ENCODE peak calls at places on chromosome 2, in eight cellular contexts. A, B, N, S, Y, R, X and W are unnamed samples.

GRCh38 chr2:48162742-48163141 is 256.4 kb upstream of the FBXO11 start:
- DNase-seq in R (no peak), S (no peak), Y (no peak), N (no peak), A (no peak), B (no peak), X (no peak), W (no peak)

GRCh38 chr2:239006886-239007285 is 159.0 kb downstream of the TWIST2 start:
- DNase-seq in R (peak; percentile 29), Y (no peak), A (no peak), B (no peak), X (no peak), N (no peak), S (no peak), W (no peak)

GRCh38 chr2:59190518-59190917 is 949.4 kb upstream of the FANCL start:
- DNase-seq in S (no peak), X (no peak), A (no peak), Y (no peak), N (no peak), R (no peak), B (no peak), W (no peak)

GRCh38 chr2:212177724-212178123 is 360.9 kb downstream of the ERBB4 start:
- DNase-seq in S (no peak), X (no peak), A (no peak), Y (no peak), R (no peak), B (peak; percentile 72), N (peak; percentile 2), W (no peak)

GRCh38 chr2:240800241-240800640 is 19.8 kb downstream of the KIF1A start:
- DNase-seq in A (no peak), S (peak; percentile 27), B (no peak), N (peak; percentile 92), X (no peak), Y (no peak), R (no peak), W (no peak)

GRCh38 chr2:96927420-96928171 is 57.7 kb upstream of the SEMA4C start:
- DNase-seq in X (no peak), B (no peak), Y (no peak), R (peak; percentile 39), A (no peak), N (peak; percentile 17), S (peak; percentile 63), W (no peak)

GRCh38 chr2:714005-714741 is 37.0 kb upstream of the TMEM18 start:
- DNase-seq in R (peak; percentile 23), N (peak; percentile 61), B (peak; percentile 83), S (no peak), Y (peak; percentile 69), X (no peak), A (peak; percentile 64), W (peak; percentile 70)

GRCh38 chr2:208820289-208820688 is 413.7 kb downstream of the PTH2R start:
- DNase-seq in N (no peak), X (no peak), B (peak; percentile 70), S (no peak), A (no peak), R (no peak), Y (no peak), W (no peak)

GRCh38 chr2:46305177-46305576 is 8.0 kb downstream of the EPAS1 start:
- DNase-seq in S (no peak), X (no peak), A (no peak), R (no peak), N (no peak), Y (no peak), B (no peak), W (no peak)

GRCh38 chr2:70494283-70494886 is 59.2 kb downstream of the TGFA start:
- DNase-seq in N (no peak), R (no peak), X (no peak), Y (no peak), B (no peak), A (no peak), S (no peak), W (no peak)

GRCh38 chr2:18510775-18511174 is 49.7 kb downstream of the RDH14 start:
- DNase-seq in R (no peak), N (no peak), Y (no peak), S (no peak), X (no peak), A (no peak), B (no peak), W (no peak)

GRCh38 chr2:23452853-23453420 is 68.0 kb downstream of the KLHL29 start:
- DNase-seq in B (no peak), R (no peak), N (peak; percentile 48), A (no peak), X (no peak), S (no peak), Y (no peak), W (no peak)

GRCh38 chr2:183081908-183082307 is 3.4 kb downstream of the DUSP19 start:
- DNase-seq in A (no peak), N (peak; percentile 41), B (no peak), Y (no peak), R (peak; percentile 7), S (no peak), X (no peak), W (no peak)

GRCh38 chr2:165524720-165525119 is 55.2 kb downstream of the CSRNP3 start:
- DNase-seq in N (no peak), B (no peak), S (no peak), X (no peak), Y (no peak), A (no peak), R (no peak), W (no peak)

GRCh38 chr2:197292614-197293013 is 18.0 kb downstream of the ANKRD44 start:
- DNase-seq in R (no peak), S (no peak), A (no peak), B (no peak), Y (no peak), X (no peak), N (no peak), W (no peak)

GRCh38 chr2:156909983-156910382 is 347.5 kb upstream of the GALNT5 start:
- DNase-seq in Y (no peak), B (no peak), N (no peak), X (no peak), S (no peak), R (no peak), A (no peak), W (no peak)

GRCh38 chr2:9782197-9782719 is 61.0 kb upstream of the TAF1B start:
- DNase-seq in N (no peak), R (no peak), B (no peak), X (no peak), A (no peak), Y (no peak), S (no peak), W (no peak)
- TF ChIP-seq CTCF in N (no peak), R (no peak), B (no peak), X (no peak), A (no peak), Y (no peak), S (no peak), W (no peak)

GRCh38 chr2:64312622-64312948 is 141.4 kb upstream of the LGALSL start:
- DNase-seq in B (no peak), N (no peak), A (no peak), X (no peak), S (no peak), R (no peak), Y (no peak), W (no peak)

GRCh38 chr2:64315561-64315960 is 138.4 kb upstream of the LGALSL start:
- DNase-seq in N (no peak), A (no peak), S (no peak), R (no peak), X (no peak), Y (no peak), B (no peak), W (no peak)

GRCh38 chr2:64311191-64311910 is 142.6 kb upstream of the LGALSL start:
- DNase-seq in N (peak; percentile 12), S (no peak), A (no peak), R (no peak), B (peak; percentile 29), X (no peak), Y (no peak), W (no peak)

GRCh38 chr2:64313311-64313710 is 140.7 kb upstream of the LGALSL start:
- DNase-seq in B (no peak), N (peak; percentile 49), X (no peak), A (no peak), Y (no peak), R (no peak), S (no peak), W (no peak)

DNA sequence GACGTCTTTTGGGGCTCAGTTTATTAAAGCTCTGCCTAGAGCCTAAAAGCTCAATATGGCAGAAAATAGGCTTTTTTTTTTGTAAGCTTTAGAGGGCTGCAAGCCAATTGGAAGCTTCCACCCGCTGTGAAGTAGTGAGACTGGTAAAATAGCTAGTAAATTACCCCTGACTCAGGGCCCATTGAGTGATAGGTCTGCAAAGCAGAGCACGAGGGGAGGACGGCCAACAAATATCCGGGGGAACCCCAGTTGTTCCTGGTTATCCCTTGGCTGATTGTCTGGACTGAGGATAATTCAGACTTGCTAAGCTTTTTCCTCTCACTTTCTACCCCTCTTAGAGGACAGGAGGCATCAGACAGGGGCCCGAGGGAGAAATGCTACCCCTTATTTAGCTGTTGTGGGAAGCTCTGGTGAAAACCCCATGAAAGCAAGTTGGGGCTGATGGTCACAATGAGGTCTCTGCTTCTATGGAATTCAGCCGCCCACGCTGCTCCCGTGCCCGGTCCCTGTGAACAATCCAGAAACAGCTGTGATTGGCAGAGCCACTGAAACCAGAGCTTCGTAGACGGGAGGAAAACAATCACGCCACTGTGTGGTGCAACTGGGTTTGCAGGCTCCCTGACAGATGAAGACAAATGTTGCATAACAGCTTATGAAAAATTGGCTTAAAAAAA is 141.9 kb upstream of the LGALSL start:
- DNase-seq in B (peak; percentile 56), R (peak; percentile 93), Y (no peak), A (peak; percentile 62), X (peak; percentile 53), N (peak; percentile 97), S (peak; percentile 70), W (peak; percentile 26)
- TF ChIP-seq CTCF in B (peak; percentile 28), R (peak; percentile 59), Y (no peak), A (peak; percentile 61), X (peak; percentile 42), N (peak; percentile 61), S (peak; percentile 51), W (no peak)

GRCh38 chr2:11055816-11056215 is 99.5 kb upstream of the SLC66A3 start:
- DNase-seq in Y (no peak), N (no peak), B (no peak), S (no peak), A (no peak), X (no peak), R (no peak), W (no peak)
- TF ChIP-seq CTCF in Y (no peak), N (no peak), B (no peak), S (no peak), A (no peak), X (no peak), R (no peak), W (no peak)

DNA sequence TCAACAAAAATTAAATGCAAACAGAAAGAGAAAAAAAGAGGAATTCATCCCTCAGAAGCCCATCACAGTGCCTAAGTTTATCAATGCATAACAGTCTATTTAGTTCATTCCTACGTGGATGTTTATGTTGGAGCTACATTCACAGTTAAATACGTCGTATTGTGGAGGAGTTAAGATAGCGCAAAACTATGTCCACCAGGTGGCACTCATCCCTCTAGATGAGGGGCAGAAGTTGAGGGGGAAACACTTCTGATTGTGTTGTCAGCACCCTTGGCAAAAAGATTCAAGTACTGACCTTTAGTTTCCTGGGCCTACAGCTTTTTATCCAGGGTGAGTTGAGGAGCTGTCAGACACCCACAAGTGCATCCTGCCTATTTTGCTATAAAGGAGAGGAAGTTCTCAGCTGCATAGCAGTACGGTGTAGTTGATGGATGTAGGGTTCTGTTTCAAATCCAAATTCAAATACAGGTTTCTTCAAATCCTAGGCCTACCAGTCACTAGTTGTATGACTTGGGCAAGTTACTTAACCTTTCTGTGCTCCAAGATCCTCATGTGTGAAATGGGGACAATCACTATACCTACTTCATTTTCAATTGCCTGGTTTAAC is 26.8 kb upstream of the MYO1B start:
- DNase-seq in R (no peak), N (peak; percentile 89), S (no peak), X (peak; percentile 9), B (peak; percentile 94), Y (peak; percentile 73), A (peak; percentile 71), W (peak; percentile 72)
- TF ChIP-seq CTCF in R (peak; percentile 44), N (peak; percentile 75), S (peak; percentile 56), X (peak; percentile 53), B (peak; percentile 91), Y (no peak), A (peak; percentile 77), W (peak; percentile 89)